ENCODE peak calls at places on chromosome 2, in nine cellular contexts. One of them, this sample, is unnamed.

GRCh38 chr2:152825834-152826233 is 107.4 kb downstream of the ARL6IP6 start:
- DNase-seq in upper lobe of right lung: no peak
- DNase-seq in BE2C: no peak
- DNase-seq in astrocyte: peak
- DNase-seq in OCI-LY7: no peak
- DNase-seq in kidney epithelial cell: no peak
- DNase-seq in fibroblast of mammary gland: peak
- DNase-seq in dorsolateral prefrontal cortex: no peak
- DNase-seq in endodermal cell: no peak
- DNase-seq in this sample: peak

GRCh38 chr2:145931836-145932352 is 1412.0 kb upstream of the ZEB2 start:
- DNase-seq in kidney epithelial cell: no peak
- DNase-seq in upper lobe of right lung: no peak
- DNase-seq in astrocyte: no peak
- DNase-seq in BE2C: no peak
- DNase-seq in fibroblast of mammary gland: no peak
- DNase-seq in OCI-LY7: no peak
- DNase-seq in endodermal cell: no peak
- DNase-seq in dorsolateral prefrontal cortex: no peak
- DNase-seq in this sample: no peak

GRCh38 chr2:58357521-58357920 is 116.4 kb upstream of the FANCL start:
- DNase-seq in astrocyte: no peak
- DNase-seq in BE2C: no peak
- DNase-seq in upper lobe of right lung: no peak
- DNase-seq in endodermal cell: no peak
- DNase-seq in kidney epithelial cell: no peak
- DNase-seq in OCI-LY7: no peak
- DNase-seq in dorsolateral prefrontal cortex: no peak
- DNase-seq in fibroblast of mammary gland: no peak
- DNase-seq in this sample: no peak

GRCh38 chr2:181570833-181571661 is 85.9 kb downstream of the CERKL start:
- DNase-seq in dorsolateral prefrontal cortex: no peak
- DNase-seq in OCI-LY7: no peak
- DNase-seq in BE2C: no peak
- DNase-seq in astrocyte: no peak
- DNase-seq in upper lobe of right lung: no peak
- DNase-seq in fibroblast of mammary gland: peak
- DNase-seq in kidney epithelial cell: no peak
- DNase-seq in endodermal cell: no peak
- DNase-seq in this sample: no peak

GRCh38 chr2:56369316-56369715 is 185.5 kb downstream of the CCDC85A start:
- DNase-seq in upper lobe of right lung: no peak
- DNase-seq in OCI-LY7: no peak
- DNase-seq in astrocyte: peak
- DNase-seq in BE2C: no peak
- DNase-seq in dorsolateral prefrontal cortex: no peak
- DNase-seq in kidney epithelial cell: no peak
- DNase-seq in fibroblast of mammary gland: peak
- DNase-seq in endodermal cell: no peak
- DNase-seq in this sample: peak

GRCh38 chr2:27765621-27766286 is 5.8 kb upstream of the MRPL33 start:
- DNase-seq in BE2C: no peak
- DNase-seq in astrocyte: peak
- DNase-seq in kidney epithelial cell: peak
- DNase-seq in dorsolateral prefrontal cortex: no peak
- DNase-seq in endodermal cell: no peak
- DNase-seq in OCI-LY7: no peak
- DNase-seq in fibroblast of mammary gland: peak
- DNase-seq in upper lobe of right lung: peak
- DNase-seq in this sample: no peak

GRCh38 chr2:18901255-18901654 is 311.9 kb upstream of the NT5C1B start:
- DNase-seq in OCI-LY7: no peak
- DNase-seq in astrocyte: no peak
- DNase-seq in dorsolateral prefrontal cortex: no peak
- DNase-seq in kidney epithelial cell: no peak
- DNase-seq in BE2C: no peak
- DNase-seq in endodermal cell: no peak
- DNase-seq in fibroblast of mammary gland: no peak
- DNase-seq in upper lobe of right lung: no peak
- DNase-seq in this sample: no peak

GRCh38 chr2:189225032-189225431 is 45.5 kb upstream of the COL5A2 start:
- DNase-seq in upper lobe of right lung: no peak
- DNase-seq in BE2C: no peak
- DNase-seq in endodermal cell: no peak
- DNase-seq in kidney epithelial cell: no peak
- DNase-seq in OCI-LY7: no peak
- DNase-seq in dorsolateral prefrontal cortex: no peak
- DNase-seq in astrocyte: no peak
- DNase-seq in fibroblast of mammary gland: no peak
- DNase-seq in this sample: no peak

GRCh38 chr2:65443509-65444200 is 11.3 kb upstream of the SPRED2 start:
- DNase-seq in astrocyte: no peak
- DNase-seq in upper lobe of right lung: no peak
- DNase-seq in OCI-LY7: no peak
- DNase-seq in fibroblast of mammary gland: no peak
- DNase-seq in kidney epithelial cell: no peak
- DNase-seq in dorsolateral prefrontal cortex: peak
- DNase-seq in endodermal cell: no peak
- DNase-seq in BE2C: no peak
- DNase-seq in this sample: no peak

GRCh38 chr2:115771516-115771915 is 1329.1 kb downstream of the DPP10 start:
- DNase-seq in BE2C: no peak
- DNase-seq in fibroblast of mammary gland: no peak
- DNase-seq in upper lobe of right lung: no peak
- DNase-seq in kidney epithelial cell: no peak
- DNase-seq in OCI-LY7: no peak
- DNase-seq in astrocyte: no peak
- DNase-seq in dorsolateral prefrontal cortex: no peak
- DNase-seq in endodermal cell: no peak
- DNase-seq in this sample: no peak

GRCh38 chr2:11296401-11296800 is 48.0 kb downstream of the ROCK2 start:
- DNase-seq in upper lobe of right lung: no peak
- DNase-seq in BE2C: no peak
- DNase-seq in fibroblast of mammary gland: no peak
- DNase-seq in endodermal cell: no peak
- DNase-seq in OCI-LY7: no peak
- DNase-seq in astrocyte: no peak
- DNase-seq in kidney epithelial cell: no peak
- DNase-seq in dorsolateral prefrontal cortex: no peak
- DNase-seq in this sample: no peak

GRCh38 chr2:11303290-11304013 is 41.0 kb downstream of the ROCK2 start:
- DNase-seq in BE2C: no peak
- DNase-seq in OCI-LY7: no peak
- DNase-seq in upper lobe of right lung: no peak
- DNase-seq in astrocyte: peak
- DNase-seq in fibroblast of mammary gland: no peak
- DNase-seq in kidney epithelial cell: no peak
- DNase-seq in endodermal cell: no peak
- DNase-seq in dorsolateral prefrontal cortex: no peak
- DNase-seq in this sample: no peak

GRCh38 chr2:11304476-11304875 is 40.0 kb downstream of the ROCK2 start:
- DNase-seq in kidney epithelial cell: no peak
- DNase-seq in dorsolateral prefrontal cortex: no peak
- DNase-seq in OCI-LY7: no peak
- DNase-seq in astrocyte: no peak
- DNase-seq in upper lobe of right lung: no peak
- DNase-seq in BE2C: no peak
- DNase-seq in endodermal cell: no peak
- DNase-seq in fibroblast of mammary gland: no peak
- DNase-seq in this sample: no peak

GRCh38 chr2:11298592-11298991 is 45.8 kb downstream of the ROCK2 start:
- DNase-seq in upper lobe of right lung: no peak
- DNase-seq in OCI-LY7: no peak
- DNase-seq in endodermal cell: no peak
- DNase-seq in fibroblast of mammary gland: no peak
- DNase-seq in BE2C: no peak
- DNase-seq in kidney epithelial cell: no peak
- DNase-seq in dorsolateral prefrontal cortex: no peak
- DNase-seq in astrocyte: no peak
- DNase-seq in this sample: no peak

GRCh38 chr2:11299439-11299838 is 45.0 kb downstream of the ROCK2 start:
- DNase-seq in kidney epithelial cell: no peak
- DNase-seq in BE2C: no peak
- DNase-seq in fibroblast of mammary gland: no peak
- DNase-seq in upper lobe of right lung: no peak
- DNase-seq in OCI-LY7: no peak
- DNase-seq in astrocyte: no peak
- DNase-seq in dorsolateral prefrontal cortex: no peak
- DNase-seq in endodermal cell: no peak
- DNase-seq in this sample: no peak
- H3K4me3 ChIP-seq in kidney epithelial cell: no peak
- H3K4me3 ChIP-seq in BE2C: no peak
- H3K4me3 ChIP-seq in fibroblast of mammary gland: no peak
- H3K4me3 ChIP-seq in upper lobe of right lung: no peak
- H3K4me3 ChIP-seq in OCI-LY7: no peak
- H3K4me3 ChIP-seq in astrocyte: no peak
- H3K4me3 ChIP-seq in dorsolateral prefrontal cortex: no peak
- H3K4me3 ChIP-seq in endodermal cell: no peak
- H3K4me3 ChIP-seq in this sample: no peak

GRCh38 chr2:231687133-231687852 is 21.0 kb upstream of the PTMA start:
- DNase-seq in fibroblast of mammary gland: peak
- DNase-seq in astrocyte: no peak
- DNase-seq in kidney epithelial cell: no peak
- DNase-seq in BE2C: peak
- DNase-seq in OCI-LY7: peak
- DNase-seq in dorsolateral prefrontal cortex: peak
- DNase-seq in endodermal cell: peak
- DNase-seq in upper lobe of right lung: peak
- DNase-seq in this sample: no peak

GRCh38 chr2:231683907-231684306 is 24.4 kb upstream of the PTMA start:
- DNase-seq in upper lobe of right lung: no peak
- DNase-seq in dorsolateral prefrontal cortex: no peak
- DNase-seq in BE2C: no peak
- DNase-seq in fibroblast of mammary gland: no peak
- DNase-seq in OCI-LY7: peak
- DNase-seq in kidney epithelial cell: no peak
- DNase-seq in endodermal cell: no peak
- DNase-seq in astrocyte: no peak
- DNase-seq in this sample: no peak

GRCh38 chr2:231684314-231685223 is 23.8 kb upstream of the PTMA start:
- DNase-seq in endodermal cell: peak
- DNase-seq in dorsolateral prefrontal cortex: peak
- DNase-seq in astrocyte: no peak
- DNase-seq in fibroblast of mammary gland: no peak
- DNase-seq in upper lobe of right lung: no peak
- DNase-seq in OCI-LY7: peak
- DNase-seq in BE2C: no peak
- DNase-seq in kidney epithelial cell: no peak
- DNase-seq in this sample: no peak

GRCh38 chr2:231686192-231687100 is 21.9 kb upstream of the PTMA start:
- DNase-seq in fibroblast of mammary gland: no peak
- DNase-seq in upper lobe of right lung: no peak
- DNase-seq in kidney epithelial cell: no peak
- DNase-seq in astrocyte: no peak
- DNase-seq in dorsolateral prefrontal cortex: no peak
- DNase-seq in endodermal cell: no peak
- DNase-seq in BE2C: no peak
- DNase-seq in OCI-LY7: no peak
- DNase-seq in this sample: no peak

GRCh38 chr2:231685349-231686191 is 22.8 kb upstream of the PTMA start:
- DNase-seq in OCI-LY7: peak
- DNase-seq in dorsolateral prefrontal cortex: peak
- DNase-seq in kidney epithelial cell: no peak
- DNase-seq in endodermal cell: peak
- DNase-seq in upper lobe of right lung: no peak
- DNase-seq in fibroblast of mammary gland: no peak
- DNase-seq in astrocyte: no peak
- DNase-seq in BE2C: peak
- DNase-seq in this sample: no peak
- TF ChIP-seq CTCF in OCI-LY7: peak
- TF ChIP-seq CTCF in dorsolateral prefrontal cortex: peak
- TF ChIP-seq CTCF in kidney epithelial cell: peak
- TF ChIP-seq CTCF in endodermal cell: peak
- TF ChIP-seq CTCF in upper lobe of right lung: no peak
- TF ChIP-seq CTCF in fibroblast of mammary gland: peak
- TF ChIP-seq CTCF in astrocyte: no peak
- TF ChIP-seq CTCF in BE2C: peak
- TF ChIP-seq CTCF in this sample: peak

DNA sequence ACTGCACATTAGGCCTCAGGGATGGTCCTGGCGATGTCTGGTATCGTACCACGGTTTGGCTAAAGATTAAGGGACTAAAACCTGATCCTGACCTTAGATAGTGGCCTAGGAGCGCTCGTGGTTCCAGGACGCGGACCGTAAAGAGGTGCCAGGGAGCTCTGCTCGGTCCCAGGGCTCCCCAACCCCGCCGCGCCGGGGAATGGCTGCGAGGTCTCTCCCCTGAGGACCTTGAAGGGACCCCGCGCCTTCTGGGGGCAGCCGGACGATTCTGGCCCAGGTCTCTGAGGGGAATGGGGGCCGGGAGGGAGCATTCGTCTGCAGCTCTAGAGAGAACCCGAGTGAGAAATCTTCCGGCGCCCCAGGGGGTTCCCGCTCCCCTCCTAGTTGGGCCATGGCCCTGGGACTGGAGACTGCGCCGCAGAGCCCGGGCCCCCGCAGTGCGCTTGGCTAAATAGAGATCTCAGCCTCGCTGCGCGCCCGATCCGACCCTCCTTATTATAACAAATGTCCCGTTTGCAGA is 1.8 kb downstream of the PAX8 start:
- DNase-seq in endodermal cell: no peak
- DNase-seq in upper lobe of right lung: no peak
- DNase-seq in fibroblast of mammary gland: no peak
- DNase-seq in BE2C: no peak
- DNase-seq in astrocyte: no peak
- DNase-seq in kidney epithelial cell: no peak
- DNase-seq in dorsolateral prefrontal cortex: no peak
- DNase-seq in OCI-LY7: no peak
- DNase-seq in this sample: no peak
- H3K4me3 ChIP-seq in endodermal cell: peak
- H3K4me3 ChIP-seq in upper lobe of right lung: no peak
- H3K4me3 ChIP-seq in fibroblast of mammary gland: no peak
- H3K4me3 ChIP-seq in BE2C: no peak
- H3K4me3 ChIP-seq in astrocyte: no peak
- H3K4me3 ChIP-seq in kidney epithelial cell: peak
- H3K4me3 ChIP-seq in dorsolateral prefrontal cortex: no peak
- H3K4me3 ChIP-seq in OCI-LY7: no peak
- H3K4me3 ChIP-seq in this sample: no peak

DNA sequence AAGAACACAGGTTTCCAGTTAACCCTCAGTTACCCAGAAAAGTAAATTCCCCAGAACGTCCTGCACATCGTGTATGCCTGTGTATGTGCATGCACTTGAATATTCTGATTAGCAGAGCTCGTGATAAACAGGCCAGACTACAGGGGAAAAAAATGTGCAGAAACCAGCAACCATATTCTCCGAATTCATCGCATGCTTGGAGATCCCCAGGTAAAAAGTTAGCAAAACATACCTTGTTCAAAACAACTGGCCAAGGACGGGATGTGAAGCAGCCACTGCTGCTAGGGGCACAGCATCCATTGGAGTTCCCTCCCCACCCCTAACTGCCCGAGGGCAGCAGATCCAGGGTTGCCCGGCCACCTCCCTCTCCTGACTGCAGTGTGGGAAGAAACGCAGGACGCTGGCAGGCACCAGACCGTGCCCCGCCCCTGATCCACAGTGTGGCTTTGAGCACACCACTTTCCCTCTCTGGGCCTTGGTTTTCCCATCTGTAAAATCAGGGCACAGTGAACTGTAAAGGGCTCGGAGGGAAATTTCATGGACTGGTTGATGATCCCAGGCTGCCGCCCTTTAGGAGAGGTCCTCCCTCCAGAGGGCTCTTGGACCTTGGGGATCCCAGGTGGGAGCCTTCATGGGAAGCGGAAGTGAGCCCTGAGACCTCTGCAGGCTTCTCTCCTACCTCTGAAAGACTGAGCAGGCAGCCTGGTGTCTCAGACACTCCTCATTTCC is 11.9 kb upstream of the ARID5A start:
- DNase-seq in upper lobe of right lung: peak
- DNase-seq in astrocyte: no peak
- DNase-seq in endodermal cell: peak
- DNase-seq in BE2C: no peak
- DNase-seq in kidney epithelial cell: no peak
- DNase-seq in dorsolateral prefrontal cortex: no peak
- DNase-seq in OCI-LY7: no peak
- DNase-seq in fibroblast of mammary gland: no peak
- DNase-seq in this sample: no peak
- TF ChIP-seq CTCF in upper lobe of right lung: no peak
- TF ChIP-seq CTCF in astrocyte: no peak
- TF ChIP-seq CTCF in endodermal cell: no peak
- TF ChIP-seq CTCF in BE2C: no peak
- TF ChIP-seq CTCF in kidney epithelial cell: no peak
- TF ChIP-seq CTCF in dorsolateral prefrontal cortex: no peak
- TF ChIP-seq CTCF in OCI-LY7: no peak
- TF ChIP-seq CTCF in fibroblast of mammary gland: no peak
- TF ChIP-seq CTCF in this sample: no peak

This sample was measured in AG04449.